ENCODE peak calls at places on chromosome 14, in six cellular contexts. V is PC-3, R is foreskin fibroblast, U is HL-60, C is ovary, N is colonic mucosa. D is an unnamed sample.

GRCh38 chr14:32941668-32942065 is 3.0 kb downstream of the NPAS3 start:
- DNase-seq in V (peak), R (no peak), U (no peak), C (no peak), N (no peak), D (no peak)

GRCh38 chr14:75981426-75981825 is 369 bp downstream of the TGFB3 start:
- DNase-seq in V (no peak), R (no peak), U (no peak), C (no peak), N (no peak), D (no peak)

GRCh38 chr14:22791302-22791701 is 23.9 kb downstream of the SLC7A7 start:
- DNase-seq in V (peak), R (peak), U (no peak), C (no peak), N (no peak), D (no peak)

GRCh38 chr14:58747181-58747580 is 109.4 kb downstream of the DACT1 start:
- DNase-seq in V (peak), R (peak), U (peak), C (no peak), N (peak), D (no peak)

GRCh38 chr14:57461777-57462320 is 31.8 kb downstream of the CCDC198 start:
- DNase-seq in V (peak), R (no peak), U (no peak), C (no peak), N (no peak), D (no peak)

GRCh38 chr14:63727736-63728728 is at the start of gene SGPP1:
- DNase-seq in V (peak), R (peak), U (peak), C (peak), N (peak), D (peak)

GRCh38 chr14:24130717-24131548 is 474 bp downstream of the FITM1 start:
- DNase-seq in V (no peak), R (no peak), U (no peak), C (peak), N (no peak), D (peak)

GRCh38 chr14:39083127-39083526 is 19.9 kb downstream of the SEC23A start:
- DNase-seq in V (no peak), R (no peak), U (no peak), C (no peak), N (no peak), D (no peak)

DNA sequence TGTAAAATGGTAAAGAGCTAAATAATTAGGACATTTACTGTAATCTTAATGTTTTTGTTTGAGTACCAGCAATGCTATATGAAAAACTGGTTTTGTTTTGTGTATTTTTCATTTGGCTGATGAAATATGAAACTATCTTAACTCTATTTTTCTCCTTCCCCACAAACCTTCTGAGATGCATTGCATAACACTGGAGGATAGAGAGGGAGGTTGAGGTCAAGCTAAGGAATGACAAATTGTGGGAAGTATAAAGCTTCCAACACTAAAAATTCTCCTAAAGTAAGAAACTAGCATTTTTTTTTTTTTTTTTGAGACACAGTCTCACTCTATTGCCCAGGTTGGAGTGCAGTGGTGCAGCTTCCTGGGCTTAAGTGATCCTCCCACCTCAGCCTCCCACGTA is 31.5 kb upstream of the SRP54 start:
- DNase-seq in V (no peak), R (peak), U (no peak), C (no peak), N (no peak), D (no peak)
- H3K4me3 ChIP-seq in V (no peak), R (no peak), U (no peak), C (no peak), N (no peak), D (no peak)

GRCh38 chr14:88792572-88793258 is at the start of gene EML5:
- DNase-seq in V (peak), R (peak), U (peak), C (peak), N (peak), D (peak)
- TF ChIP-seq CTCF in V (no peak), R (peak), U (no peak), C (peak), N (peak), D (peak)

GRCh38 chr14:72522847-72523246 is 371.1 kb downstream of the DPF3 start:
- DNase-seq in V (no peak), R (no peak), U (no peak), C (no peak), N (no peak), D (no peak)

GRCh38 chr14:72525087-72525909 is 368.6 kb downstream of the DPF3 start:
- DNase-seq in V (no peak), R (no peak), U (no peak), C (no peak), N (no peak), D (no peak)

GRCh38 chr14:72521968-72522741 is 371.7 kb downstream of the DPF3 start:
- DNase-seq in V (no peak), R (peak), U (no peak), C (no peak), N (no peak), D (no peak)

GRCh38 chr14:72523397-72524157 is 370.3 kb downstream of the DPF3 start:
- DNase-seq in V (no peak), R (no peak), U (no peak), C (no peak), N (no peak), D (peak)

GRCh38 chr14:72524230-72524629 is 369.7 kb downstream of the DPF3 start:
- DNase-seq in V (no peak), R (no peak), U (no peak), C (no peak), N (no peak), D (no peak)
- H3K4me3 ChIP-seq in V (no peak), R (no peak), U (no peak), C (no peak), N (no peak), D (no peak)

DNA sequence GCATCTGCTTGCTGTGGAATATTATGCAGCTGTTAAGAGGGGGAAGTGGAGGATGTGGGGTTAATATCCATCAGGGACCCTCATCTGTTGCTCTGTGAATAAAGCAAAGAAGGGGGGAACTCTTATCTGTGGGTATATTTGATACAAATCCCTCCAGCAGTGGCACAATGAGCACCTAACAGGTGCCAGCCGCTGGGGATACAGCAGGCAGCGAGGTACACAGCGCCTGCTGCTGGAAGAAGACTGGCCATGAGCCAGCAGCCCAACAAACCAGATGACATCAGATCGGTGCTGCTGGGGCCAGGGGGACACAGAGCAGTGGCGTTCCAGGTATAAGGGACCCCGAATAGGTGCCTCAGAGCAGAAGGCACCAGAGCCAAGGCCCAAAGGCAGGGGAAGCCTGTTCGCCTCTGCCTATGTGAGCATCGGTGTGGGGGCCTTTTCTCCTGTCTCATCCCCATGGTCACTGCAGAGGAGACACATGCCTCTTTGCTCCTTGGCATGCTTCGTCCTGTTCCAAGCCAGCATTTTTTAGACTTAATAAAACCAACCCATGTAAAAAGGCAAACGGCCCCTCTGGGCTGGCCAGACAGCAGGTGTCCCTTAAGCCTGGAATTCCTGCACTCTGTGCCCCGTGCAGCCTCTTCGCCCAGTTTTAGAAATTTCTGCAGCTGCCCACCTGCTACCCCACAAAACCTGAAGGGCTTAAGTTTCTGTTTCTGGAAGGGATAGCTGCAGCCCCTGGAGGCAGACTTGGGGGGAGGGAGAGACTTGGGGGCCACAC is 1.6 kb upstream of the CKB start:
- DNase-seq in V (no peak), R (no peak), U (no peak), C (no peak), N (peak), D (no peak)
- TF ChIP-seq CTCF in V (peak), R (no peak), U (no peak), C (no peak), N (no peak), D (no peak)

GRCh38 chr14:103271189-103271588 is 62.8 kb upstream of the EIF5 start:
- DNase-seq in V (no peak), R (no peak), U (no peak), C (no peak), N (no peak), D (no peak)

GRCh38 chr14:103275000-103275399 is 59.0 kb upstream of the EIF5 start:
- DNase-seq in V (no peak), R (no peak), U (no peak), C (no peak), N (no peak), D (no peak)

GRCh38 chr14:103279129-103280025 is 54.7 kb upstream of the EIF5 start:
- DNase-seq in V (no peak), R (peak), U (no peak), C (peak), N (no peak), D (peak)

GRCh38 chr14:103273145-103273846 is 60.7 kb upstream of the EIF5 start:
- DNase-seq in V (no peak), R (peak), U (no peak), C (peak), N (peak), D (no peak)

GRCh38 chr14:103273847-103274615 is 60.0 kb upstream of the EIF5 start:
- DNase-seq in V (no peak), R (no peak), U (no peak), C (no peak), N (peak), D (peak)
- H3K4me3 ChIP-seq in V (no peak), R (no peak), U (no peak), C (peak), N (peak), D (no peak)

GRCh38 chr14:100663528-100664052 is 63.1 kb upstream of the DLK1 start:
- DNase-seq in V (no peak), R (no peak), U (no peak), C (no peak), N (no peak), D (no peak)
- TF ChIP-seq CTCF in V (peak), R (no peak), U (no peak), C (no peak), N (no peak), D (no peak)

GRCh38 chr14:103127861-103128598 is 4.8 kb downstream of the TNFAIP2 start:
- DNase-seq in V (no peak), R (no peak), U (no peak), C (peak), N (peak), D (peak)

GRCh38 chr14:103126088-103126872 is 3.0 kb downstream of the TNFAIP2 start:
- DNase-seq in V (no peak), R (no peak), U (no peak), C (peak), N (peak), D (no peak)

GRCh38 chr14:103127356-103127755 is 4.1 kb downstream of the TNFAIP2 start:
- DNase-seq in V (no peak), R (no peak), U (no peak), C (peak), N (peak), D (peak)

GRCh38 chr14:103125098-103126070 is 2.1 kb downstream of the TNFAIP2 start:
- DNase-seq in V (no peak), R (no peak), U (no peak), C (no peak), N (no peak), D (peak)

DNA sequence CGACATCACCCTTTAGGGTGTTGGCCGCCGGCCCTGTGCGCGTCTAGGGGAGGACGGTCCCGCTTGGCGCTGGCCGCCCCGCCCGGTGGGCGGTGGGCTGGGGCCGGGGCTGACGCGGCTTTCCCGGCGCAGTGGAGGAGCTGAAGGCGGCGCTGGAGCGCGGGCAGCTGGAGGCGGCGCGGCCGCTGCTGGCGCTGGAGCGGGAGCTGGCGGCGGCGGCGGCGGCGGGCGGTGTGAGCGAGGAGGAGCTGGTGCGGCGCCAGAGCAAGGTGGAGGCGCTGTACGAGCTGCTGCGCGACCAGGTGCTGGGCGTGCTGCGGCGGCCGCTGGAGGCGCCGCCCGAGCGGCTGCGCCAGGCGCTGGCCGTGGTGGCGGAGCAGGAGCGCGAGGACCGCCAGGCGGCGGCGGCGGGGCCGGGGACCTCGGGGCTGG is 3.6 kb downstream of the TNFAIP2 start:
- DNase-seq in V (peak), R (peak), U (no peak), C (peak), N (peak), D (peak)
- H3K4me3 ChIP-seq in V (peak), R (no peak), U (no peak), C (peak), N (peak), D (peak)

D was measured in adrenal gland.